ENCODE peak calls at places on chromosomes 3 and 15, in nine cellular contexts. E is AG09309; G is GM12865; F is GM20000; J is neural crest cell; B is AG10803; Y is CD4-positive, alpha-beta T cell; W is AG04449; P is dorsolateral prefrontal cortex. O is an unnamed sample.

GRCh38 chr15:33152502-33153109 is 41.9 kb downstream of the FMN1 start:
- DNase-seq in E (no peak), G (no peak), F (no peak), J (no peak), B (peak), Y (no peak), W (no peak), P (no peak), O (no peak)

GRCh38 chr15:92570391-92570790 is 85.2 kb downstream of the FAM174B start:
- DNase-seq in E (no peak), G (no peak), F (no peak), J (no peak), B (no peak), Y (no peak), W (no peak), P (no peak), O (no peak)

GRCh38 chr3:171810278-171811058 is at the start of gene PLD1:
- DNase-seq in E (no peak), G (peak), F (peak), J (peak), B (peak), Y (peak), W (no peak), P (peak), O (peak)

GRCh38 chr3:116179091-116179490 is 266.2 kb downstream of the LSAMP start:
- DNase-seq in E (peak), G (no peak), F (no peak), J (no peak), B (peak), Y (no peak), W (no peak), P (no peak), O (no peak)

GRCh38 chr3:178353292-178353814 is 182.9 kb upstream of the KCNMB2 start:
- DNase-seq in E (no peak), G (no peak), F (no peak), J (no peak), B (peak), Y (no peak), W (peak), P (no peak), O (no peak)

GRCh38 chr15:45543051-45543450 is 20.5 kb upstream of the SLC30A4 start:
- DNase-seq in E (no peak), G (no peak), F (no peak), J (no peak), B (no peak), Y (no peak), W (no peak), P (no peak), O (no peak)

GRCh38 chr3:380801-381200 is 184.2 kb downstream of the CHL1 start:
- DNase-seq in E (no peak), G (no peak), F (no peak), J (no peak), B (no peak), Y (no peak), W (no peak), P (no peak), O (no peak)

GRCh38 chr3:57572096-57572495 is 16.0 kb downstream of the PDE12 start:
- DNase-seq in E (no peak), G (no peak), F (no peak), J (no peak), B (no peak), Y (no peak), W (no peak), P (no peak), O (no peak)

GRCh38 chr3:18344306-18345014 is 80.7 kb downstream of the SATB1 start:
- DNase-seq in E (no peak), G (no peak), F (no peak), J (no peak), B (no peak), Y (no peak), W (no peak), P (no peak), O (no peak)

GRCh38 chr15:70488941-70489848 is 274.2 kb downstream of the UACA start:
- DNase-seq in E (no peak), G (no peak), F (no peak), J (no peak), B (no peak), Y (no peak), W (no peak), P (no peak), O (no peak)

GRCh38 chr3:56817646-56818045 is 15.9 kb upstream of the ARHGEF3 start:
- DNase-seq in E (no peak), G (no peak), F (no peak), J (no peak), B (no peak), Y (no peak), W (no peak), P (no peak), O (no peak)

GRCh38 chr15:82648257-82649103 is 1.3 kb upstream of the CPEB1 start:
- DNase-seq in E (no peak), G (no peak), F (no peak), J (no peak), B (peak), Y (no peak), W (no peak), P (peak), O (peak)

GRCh38 chr15:75198560-75199346 is 2.9 kb upstream of the C15orf39 start:
- DNase-seq in E (no peak), G (peak), F (peak), J (no peak), B (no peak), Y (no peak), W (no peak), P (no peak), O (no peak)

GRCh38 chr15:77446840-77447390 is 26.2 kb downstream of the HMG20A start:
- DNase-seq in E (no peak), G (no peak), F (no peak), J (no peak), B (no peak), Y (no peak), W (no peak), P (no peak), O (no peak)

GRCh38 chr3:177981576-177981975 is 554.7 kb upstream of the KCNMB2 start:
- DNase-seq in E (no peak), G (no peak), F (no peak), J (no peak), B (no peak), Y (no peak), W (no peak), P (no peak), O (no peak)

GRCh38 chr3:57168151-57168550 is 3.0 kb upstream of the IL17RD start:
- DNase-seq in E (no peak), G (no peak), F (no peak), J (no peak), B (no peak), Y (no peak), W (no peak), P (no peak), O (no peak)

GRCh38 chr3:34362910-34363309 is 564.5 kb downstream of the PDCD6IP start:
- DNase-seq in E (no peak), G (no peak), F (no peak), J (no peak), B (no peak), Y (no peak), W (no peak), P (no peak), O (no peak)

GRCh38 chr3:86969500-86970189 is 21.3 kb downstream of the VGLL3 start:
- DNase-seq in E (no peak), G (peak), F (peak), J (no peak), B (no peak), Y (no peak), W (no peak), P (no peak), O (no peak)
- TF ChIP-seq CTCF in E (peak), G (peak), F (peak), J (peak), B (peak), Y (no peak), W (peak), P (peak), O (peak)

GRCh38 chr3:193826126-193826795 is 233.3 kb downstream of the OPA1 start:
- DNase-seq in E (no peak), G (no peak), F (no peak), J (no peak), B (peak), Y (no peak), W (no peak), P (no peak), O (no peak)
- TF ChIP-seq CTCF in E (no peak), G (no peak), F (no peak), J (no peak), B (peak), Y (no peak), W (no peak), P (no peak), O (no peak)

DNA sequence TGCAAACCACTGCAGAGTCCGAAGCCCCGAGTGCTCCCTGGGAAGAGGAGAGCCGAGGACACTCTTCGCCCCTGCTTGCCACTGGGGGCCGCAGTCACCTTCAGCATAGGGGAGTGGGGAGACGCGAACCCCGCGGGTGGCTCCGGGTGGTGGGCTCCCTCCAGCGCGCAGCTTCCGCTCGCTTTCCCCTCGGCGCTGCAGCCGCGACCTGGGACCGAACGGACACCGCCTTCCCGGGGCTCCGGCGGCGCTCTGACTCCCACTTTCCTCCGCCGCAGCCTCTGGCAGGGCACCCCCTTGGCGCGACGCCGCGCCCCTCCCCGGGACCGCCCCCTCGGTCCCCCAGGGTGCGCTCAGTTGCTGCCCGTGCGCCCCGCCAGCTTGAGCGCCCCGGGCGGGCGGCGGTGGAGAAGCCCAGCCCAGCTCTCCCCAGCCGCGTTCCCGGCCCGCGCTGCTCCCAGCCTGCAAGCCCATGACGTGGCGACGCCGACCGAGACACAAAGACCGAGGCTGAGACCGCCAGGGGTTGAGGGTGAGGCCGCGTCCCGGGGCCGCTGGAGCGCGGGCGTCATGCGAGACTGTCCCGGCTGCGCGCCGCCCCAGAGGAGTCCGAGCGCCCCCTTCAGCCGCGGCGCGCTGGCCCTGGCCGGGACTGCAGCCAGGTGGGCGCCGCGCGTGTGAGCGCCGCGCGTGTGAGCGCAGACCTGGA is at the start of gene MINAR1:
- DNase-seq in E (no peak), G (no peak), F (peak), J (peak), B (peak), Y (no peak), W (no peak), P (no peak), O (peak)
- TF ChIP-seq CTCF in E (peak), G (no peak), F (no peak), J (peak), B (peak), Y (no peak), W (peak), P (peak), O (peak)

DNA sequence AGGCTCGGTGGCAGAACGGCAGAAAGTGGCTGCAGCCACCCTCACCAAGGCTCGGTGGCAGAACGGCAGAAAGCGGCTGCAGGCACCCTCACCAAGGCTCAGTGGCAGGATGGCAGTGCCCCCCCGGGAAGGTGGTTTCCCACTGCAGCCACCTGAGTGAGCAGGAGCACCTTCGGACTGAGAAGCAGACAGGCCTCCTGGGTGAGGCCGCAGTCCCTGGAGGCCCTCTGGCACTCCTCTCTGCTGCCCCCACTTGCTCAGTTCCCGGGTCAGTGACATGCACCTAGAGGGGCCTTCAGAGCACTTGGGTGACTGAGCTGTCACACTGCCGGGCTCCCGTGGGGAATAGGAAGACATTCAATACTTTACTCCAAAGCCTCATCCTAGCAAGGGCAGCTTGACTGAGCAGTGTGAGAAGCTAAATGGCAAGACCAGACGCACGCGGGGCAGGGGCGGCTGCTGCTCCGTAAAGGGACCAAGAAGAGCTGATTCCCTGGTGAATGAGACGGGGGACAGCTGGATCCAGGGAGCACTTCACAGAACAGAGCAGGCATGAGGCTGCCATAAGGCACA is 62.7 kb downstream of the PCSK6 start:
- DNase-seq in E (no peak), G (no peak), F (no peak), J (no peak), B (no peak), Y (no peak), W (no peak), P (no peak), O (peak)
- TF ChIP-seq CTCF in E (no peak), G (no peak), F (no peak), J (no peak), B (no peak), Y (no peak), W (no peak), P (no peak), O (no peak)

GRCh38 chr3:55454611-55455010 is 32.5 kb downstream of the WNT5A start:
- DNase-seq in E (no peak), G (no peak), F (no peak), J (no peak), B (no peak), Y (no peak), W (no peak), P (no peak), O (no peak)
- TF ChIP-seq CTCF in E (no peak), G (no peak), F (no peak), J (no peak), B (no peak), Y (no peak), W (no peak), P (no peak), O (no peak)